ENCODE peak calls at places on chromosomes 7 and 10, in nine cellular contexts. K is CMK; I is NCI-H2107; E is activated CD4-positive, alpha-beta T cell treated with anti-CD3 and anti-CD28 coated beads, Interleukin-2, amount 10 ng/mL, durations not matched to agents 7 days and 5 days; T is H4; Z is Panc1; B is stimulated activated CD4-positive, alpha-beta T cell treated with anti-CD3 and anti-CD28 coated beads, Interleukin-12 subunit alpha, Interleukin-12 subunit beta, amount 100 ng/mL, for 48 hours; H is hepatocyte; M is NCI-H2081. D is an unnamed sample.

GRCh38 chr10:17683541-17683940 is 39.6 kb downstream of the STAM start:
- DNase-seq in K (no peak), I (no peak), E (no peak), T (no peak), Z (no peak), B (no peak), H (no peak), M (no peak), D (no peak)

GRCh38 chr10:85623342-85623741 is 743.3 kb downstream of the GRID1 start:
- DNase-seq in K (no peak), I (no peak), E (no peak), T (no peak), Z (no peak), B (no peak), H (no peak), M (no peak), D (no peak)

GRCh38 chr7:144378651-144379050 is 23.4 kb downstream of the ARHGEF5 start:
- DNase-seq in K (no peak), I (no peak), E (peak), T (peak), Z (no peak), B (no peak), H (no peak), M (no peak), D (no peak)

GRCh38 chr10:62652564-62652963 is 152.0 kb upstream of the ADO start:
- DNase-seq in K (no peak), I (no peak), E (no peak), T (no peak), Z (no peak), B (no peak), H (no peak), M (no peak), D (no peak)

GRCh38 chr10:29131952-29132820 is 156.7 kb upstream of the LYZL1 start:
- DNase-seq in K (peak), I (no peak), E (no peak), T (peak), Z (no peak), B (no peak), H (peak), M (peak), D (no peak)

GRCh38 chr10:97759157-97759980 is 12.4 kb downstream of the SFRP5 start:
- DNase-seq in K (peak), I (no peak), E (peak), T (peak), Z (peak), B (no peak), H (peak), M (peak), D (no peak)

GRCh38 chr10:101967713-101968112 is 88.3 kb downstream of the ARMH3 start:
- DNase-seq in K (no peak), I (no peak), E (no peak), T (no peak), Z (no peak), B (no peak), H (no peak), M (no peak), D (no peak)

GRCh38 chr10:33163941-33164824 is 170.3 kb downstream of the NRP1 start:
- DNase-seq in K (no peak), I (no peak), E (no peak), T (no peak), Z (no peak), B (no peak), H (no peak), M (peak), D (no peak)

GRCh38 chr7:140489021-140489349 is 9.7 kb upstream of the MKRN1 start:
- DNase-seq in K (no peak), I (no peak), E (no peak), T (no peak), Z (no peak), B (no peak), H (no peak), M (no peak), D (no peak)

GRCh38 chr7:130917669-130918128 is 183.7 kb upstream of the KLF14 start:
- DNase-seq in K (no peak), I (no peak), E (no peak), T (no peak), Z (no peak), B (no peak), H (no peak), M (no peak), D (no peak)

GRCh38 chr7:95047291-95047690 is 139.9 kb downstream of the PPP1R9A start:
- DNase-seq in K (no peak), I (no peak), E (no peak), T (no peak), Z (no peak), B (no peak), H (no peak), M (no peak), D (no peak)

GRCh38 chr10:96118604-96119450 is 11.3 kb upstream of the ZNF518A start:
- DNase-seq in K (no peak), I (no peak), E (no peak), T (no peak), Z (peak), B (no peak), H (no peak), M (no peak), D (no peak)

GRCh38 chr10:30324448-30325110 is 24.5 kb downstream of the MTPAP start:
- DNase-seq in K (no peak), I (no peak), E (no peak), T (no peak), Z (no peak), B (no peak), H (no peak), M (no peak), D (no peak)

GRCh38 chr10:95196053-95196452 is 2.0 kb downstream of the ACSM6 start:
- DNase-seq in K (no peak), I (no peak), E (no peak), T (no peak), Z (no peak), B (no peak), H (no peak), M (no peak), D (no peak)

GRCh38 chr10:70145666-70146488 is 623 bp downstream of the TYSND1 start:
- DNase-seq in K (no peak), I (no peak), E (peak), T (peak), Z (no peak), B (peak), H (peak), M (peak), D (no peak)

GRCh38 chr7:80500325-80500724 is 11.5 kb downstream of the GNAT3 start:
- DNase-seq in K (no peak), I (no peak), E (no peak), T (no peak), Z (no peak), B (no peak), H (no peak), M (no peak), D (no peak)

GRCh38 chr7:45902820-45903219 is 14.5 kb downstream of the IGFBP1 start:
- DNase-seq in K (no peak), I (no peak), E (no peak), T (no peak), Z (no peak), B (no peak), H (no peak), M (no peak), D (no peak)

GRCh38 chr10:30784896-30785605 is 155.5 kb upstream of the LYZL2 start:
- DNase-seq in K (no peak), I (peak), E (no peak), T (no peak), Z (no peak), B (no peak), H (peak), M (peak), D (peak)

GRCh38 chr7:138768251-138768650 is 29.5 kb upstream of the TMEM213 start:
- DNase-seq in K (no peak), I (peak), E (no peak), T (no peak), Z (no peak), B (no peak), H (no peak), M (no peak), D (peak)

GRCh38 chr7:1065263-1066260 is 21.2 kb downstream of the GPR146 start:
- DNase-seq in K (no peak), I (peak), E (peak), T (peak), Z (no peak), B (peak), H (peak), M (peak), D (peak)

GRCh38 chr10:80590585-80591125 is 53.0 kb downstream of the SH2D4B start:
- DNase-seq in K (no peak), I (no peak), E (no peak), T (no peak), Z (no peak), B (no peak), H (no peak), M (no peak), D (no peak)

GRCh38 chr10:78377362-78377761 is 343.7 kb downstream of the RPS24 start:
- DNase-seq in K (no peak), I (no peak), E (no peak), T (no peak), Z (no peak), B (no peak), H (peak), M (peak), D (no peak)

GRCh38 chr10:89625041-89625765 is 19.8 kb downstream of the PANK1 start:
- DNase-seq in K (no peak), I (no peak), E (no peak), T (peak), Z (no peak), B (no peak), H (no peak), M (no peak), D (no peak)

GRCh38 chr10:42954776-42955492 is 121.9 kb upstream of the RET start:
- DNase-seq in K (no peak), I (no peak), E (no peak), T (no peak), Z (no peak), B (no peak), H (no peak), M (no peak), D (no peak)

GRCh38 chr7:112370436-112370835 is 79.8 kb upstream of the IFRD1 start:
- DNase-seq in K (no peak), I (no peak), E (no peak), T (no peak), Z (no peak), B (no peak), H (no peak), M (peak), D (no peak)

GRCh38 chr7:27587429-27587828 is 75.3 kb downstream of the HIBADH start:
- DNase-seq in K (no peak), I (no peak), E (no peak), T (no peak), Z (no peak), B (no peak), H (no peak), M (no peak), D (no peak)

GRCh38 chr10:26112532-26112931 is 104.0 kb upstream of the GAD2 start:
- DNase-seq in K (no peak), I (no peak), E (no peak), T (peak), Z (no peak), B (no peak), H (no peak), M (no peak), D (no peak)

GRCh38 chr7:36232555-36232954 is 79.5 kb downstream of the EEPD1 start:
- DNase-seq in K (no peak), I (no peak), E (no peak), T (no peak), Z (no peak), B (no peak), H (no peak), M (no peak), D (no peak)

GRCh38 chr10:89251417-89252224 is at the start of gene LIPA:
- DNase-seq in K (peak), I (peak), E (peak), T (peak), Z (peak), B (peak), H (peak), M (peak), D (peak)

GRCh38 chr10:1665681-1666080 is 71.6 kb downstream of the ADARB2 start:
- DNase-seq in K (no peak), I (no peak), E (no peak), T (no peak), Z (no peak), B (no peak), H (no peak), M (no peak), D (no peak)

GRCh38 chr7:116591202-116592040 is 66.6 kb downstream of the CAV1 start:
- DNase-seq in K (peak), I (no peak), E (no peak), T (no peak), Z (peak), B (no peak), H (peak), M (peak), D (no peak)

GRCh38 chr7:29839302-29839701 is 33.0 kb downstream of the WIPF3 start:
- DNase-seq in K (no peak), I (no peak), E (no peak), T (peak), Z (no peak), B (no peak), H (no peak), M (no peak), D (no peak)

GRCh38 chr7:99729501-99730261 is 5.3 kb downstream of the CYP3A7 start:
- DNase-seq in K (no peak), I (no peak), E (no peak), T (no peak), Z (no peak), B (no peak), H (peak), M (no peak), D (no peak)